ENCODE peak calls at places on chromosomes 1 and 21, in four cellular contexts. X is heart right ventricle, Y is HFF-Myc, V is fibroblast of mammary gland. T is an unnamed sample.

GRCh38 chr1:84300991-84301758 is at the start of gene SAMD13:
- DNase-seq in X (peak; percentile 84), Y (peak; percentile 77), V (peak; percentile 80), T (peak; percentile 21)

GRCh38 chr1:162285149-162285561 is 91.5 kb downstream of the SPATA46 start:
- DNase-seq in Y (no peak), V (no peak), X (peak; percentile 42), T (no peak)

GRCh38 chr1:47763456-47764171 is 233.6 kb downstream of the TRABD2B start:
- DNase-seq in V (no peak), X (no peak), Y (no peak), T (no peak)

GRCh38 chr1:58397187-58397820 is 149.2 kb downstream of the OMA1 start:
- DNase-seq in V (peak; percentile 58), Y (no peak), X (no peak), T (no peak)

GRCh38 chr1:25544819-25545218 is 1.4 kb downstream of the LDLRAP1 start:
- DNase-seq in X (peak; percentile 55), V (no peak), Y (no peak), T (no peak)

GRCh38 chr1:159781992-159782391 is 1.2 kb downstream of the DUSP23 start:
- DNase-seq in X (no peak), V (no peak), Y (no peak), T (no peak)

GRCh38 chr1:3060112-3060511 is 8.9 kb upstream of the PRDM16 start:
- DNase-seq in X (no peak), Y (no peak), V (no peak), T (no peak)

GRCh38 chr1:8497196-8497878 is 179.4 kb downstream of the SLC45A1 start:
- DNase-seq in V (peak; percentile 91), Y (no peak), X (no peak), T (no peak)

GRCh38 chr1:236854602-236854978 is 59.5 kb downstream of the MTR start:
- DNase-seq in V (peak; percentile 40), X (no peak), Y (no peak), T (no peak)

GRCh38 chr1:67439277-67440029 is 9.3 kb upstream of the SERBP1 start:
- DNase-seq in Y (no peak), V (no peak), X (no peak), T (no peak)

GRCh38 chr1:6785721-6786505 is 659 bp downstream of the CAMTA1 start:
- DNase-seq in Y (no peak), X (peak; percentile 25), V (no peak), T (peak; percentile 27)

GRCh38 chr1:235918032-235918431 is 51.3 kb upstream of the LYST start:
- DNase-seq in X (no peak), V (no peak), Y (no peak), T (peak; percentile 95)

GRCh38 chr21:37435120-37435519 is 68.5 kb downstream of the DYRK1A start:
- DNase-seq in Y (peak; percentile 93), X (peak; percentile 80), V (peak; percentile 98), T (peak; percentile 83)

GRCh38 chr1:106049595-106049994 is 1006.9 kb upstream of the PRMT6 start:
- DNase-seq in X (no peak), Y (no peak), V (no peak), T (no peak)

GRCh38 chr21:16084776-16085364 is 355.1 kb downstream of the USP25 start:
- DNase-seq in Y (peak; percentile 55), V (peak; percentile 92), X (peak; percentile 61), T (peak; percentile 17)

GRCh38 chr1:98660941-98661543 is 479 bp upstream of the SNX7 start:
- DNase-seq in Y (no peak), X (no peak), V (no peak), T (no peak)

DNA sequence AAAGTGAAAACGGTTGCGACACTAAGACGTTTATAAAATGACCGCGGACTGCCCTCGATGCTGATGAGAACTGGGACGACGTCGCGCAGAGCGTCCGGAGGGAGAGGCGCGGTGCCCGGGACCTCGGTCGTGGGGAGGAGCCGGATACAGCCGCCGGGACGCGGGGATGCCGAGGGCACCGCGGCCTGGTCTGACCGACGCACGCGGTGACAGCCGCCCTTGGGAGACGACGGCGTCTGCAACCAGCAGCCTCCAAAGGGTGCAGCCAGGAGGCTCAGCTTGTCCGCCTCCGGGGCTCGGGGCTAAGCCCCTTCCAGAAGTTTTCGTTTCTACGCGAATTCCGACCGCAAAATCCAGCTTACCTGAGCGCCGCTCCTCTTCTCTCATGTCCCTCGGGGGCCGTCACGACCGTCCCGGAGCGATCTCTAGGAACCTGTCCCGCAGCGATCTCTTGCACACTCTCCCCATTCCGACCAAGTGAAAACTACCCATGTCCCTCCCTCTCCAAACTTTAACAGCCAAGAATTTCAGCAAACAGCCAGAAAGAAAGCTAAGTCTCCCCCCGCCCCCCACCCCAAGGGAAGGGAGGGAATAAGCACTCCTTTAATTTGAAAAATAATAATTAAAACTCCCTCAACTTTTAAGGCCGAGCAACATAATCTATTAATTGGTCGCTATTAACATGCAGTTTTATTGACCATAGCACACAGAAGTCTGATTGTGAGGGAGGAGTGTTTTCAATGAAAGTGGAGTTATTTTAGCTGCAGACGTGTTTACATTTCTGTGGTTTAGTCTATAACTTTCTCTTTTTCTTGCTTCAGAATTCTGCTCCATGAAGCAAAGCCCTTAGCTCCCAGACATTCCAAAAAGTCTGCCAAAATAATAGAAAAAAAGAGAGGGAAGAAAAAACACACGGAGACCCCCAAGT is 144.2 kb upstream of the ETS2 start:
- DNase-seq in V (peak; percentile 28), X (peak; percentile 14), Y (no peak), T (peak; percentile 16)
- H3K4me3 ChIP-seq in V (no peak overlapping the region), X (peak overlapping the region; percentile 62), Y (peak overlapping the region; percentile 25), T (peak overlapping the region; percentile 49)

GRCh38 chr1:152513081-152513480 is 1.2 kb upstream of the CRCT1 start:
- DNase-seq in X (no peak), Y (no peak), V (no peak), T (no peak)
- TF ChIP-seq CTCF in X (no peak), Y (no peak), V (no peak), T (no peak)

GRCh38 chr1:43304771-43305300 is 4.1 kb downstream of the TIE1 start:
- DNase-seq in Y (no peak), V (no peak), X (no peak), T (no peak)

GRCh38 chr1:43304287-43304615 is 3.5 kb downstream of the TIE1 start:
- DNase-seq in V (no peak), X (no peak), Y (no peak), T (no peak)

GRCh38 chr1:43302226-43302625 is 1.4 kb downstream of the TIE1 start:
- DNase-seq in V (no peak), Y (no peak), X (no peak), T (no peak)

GRCh38 chr1:43303477-43304286 is 2.9 kb downstream of the TIE1 start:
- DNase-seq in Y (no peak), V (no peak), X (no peak), T (no peak)

DNA sequence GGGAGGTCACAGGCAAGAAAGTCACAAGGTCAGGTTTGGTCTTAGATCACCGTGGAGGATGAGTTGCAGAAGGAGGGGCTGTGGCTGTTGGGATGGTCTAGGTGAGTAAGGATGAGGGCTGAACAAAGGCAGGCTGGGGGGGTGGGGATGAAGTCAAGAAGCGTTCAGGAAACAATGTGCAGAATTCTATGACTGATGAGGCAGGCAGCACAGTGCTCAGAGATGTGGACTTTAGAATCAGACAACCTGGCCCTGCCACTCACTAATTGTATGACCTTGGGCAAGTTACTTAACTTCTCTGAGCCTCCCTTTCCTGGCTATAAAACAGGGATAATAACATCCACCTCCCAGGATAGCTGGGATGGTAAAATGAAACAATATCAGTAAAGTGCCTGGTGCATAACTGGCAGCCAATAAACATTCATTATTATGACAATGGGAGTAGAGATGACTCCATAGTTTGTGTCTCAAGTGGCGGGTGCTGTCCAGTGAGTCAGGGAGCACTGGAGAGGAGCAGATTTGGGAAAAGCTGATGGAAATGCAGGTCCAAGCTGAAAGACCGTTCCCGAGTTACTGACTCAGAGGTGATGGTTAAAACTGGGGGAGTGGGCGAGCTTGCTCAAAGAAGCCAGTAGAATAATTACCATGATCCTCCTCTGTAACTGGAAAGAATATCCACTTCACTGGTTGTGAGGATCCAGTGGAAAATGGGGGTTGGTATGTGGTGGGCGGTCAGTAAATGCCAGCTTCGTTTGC is 2.1 kb downstream of the TIE1 start:
- DNase-seq in V (peak; percentile 18), X (no peak), Y (no peak), T (no peak)
- H3K4me3 ChIP-seq in V (no peak overlapping the region), X (peak overlapping the region; percentile 60), Y (no peak overlapping the region), T (no peak overlapping the region)

GRCh38 chr1:18922848-18923475 is 20.6 kb upstream of the ALDH4A1 start:
- DNase-seq in Y (no peak), V (no peak), X (no peak), T (peak; percentile 50)

GRCh38 chr1:18923721-18924610 is 21.6 kb upstream of the ALDH4A1 start:
- DNase-seq in V (no peak), X (peak; percentile 63), Y (no peak), T (no peak)

GRCh38 chr1:18921506-18922251 is 19.3 kb upstream of the ALDH4A1 start:
- DNase-seq in V (peak; percentile 34), Y (no peak), X (peak; percentile 46), T (no peak)

GRCh38 chr1:18920931-18921330 is 18.6 kb upstream of the ALDH4A1 start:
- DNase-seq in Y (no peak), X (no peak), V (no peak), T (no peak)

DNA sequence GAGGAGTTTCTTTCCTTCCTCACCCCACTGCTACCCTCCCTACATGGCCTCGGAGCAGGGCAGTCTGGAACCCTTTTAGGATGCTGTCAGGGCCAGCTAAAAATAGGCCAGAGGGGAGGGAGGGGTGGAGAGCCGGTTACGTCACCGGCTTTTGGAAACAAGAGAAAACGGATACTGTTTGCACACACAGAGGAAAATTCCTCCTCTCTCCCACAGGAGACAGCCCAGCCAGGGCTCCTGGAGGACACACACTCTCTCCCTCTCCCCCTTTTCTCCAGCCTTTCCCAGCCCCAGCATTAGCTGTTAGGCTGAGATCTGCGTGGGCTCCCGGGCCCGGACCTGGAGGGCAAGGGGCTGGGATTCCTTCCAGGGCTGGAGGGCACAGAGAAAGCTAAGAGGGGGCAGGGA is 20.0 kb upstream of the ALDH4A1 start:
- DNase-seq in X (peak; percentile 92), V (peak; percentile 79), Y (no peak), T (peak; percentile 33)
- TF ChIP-seq CTCF in X (no peak), V (peak; percentile 13), Y (no peak), T (no peak)

DNA sequence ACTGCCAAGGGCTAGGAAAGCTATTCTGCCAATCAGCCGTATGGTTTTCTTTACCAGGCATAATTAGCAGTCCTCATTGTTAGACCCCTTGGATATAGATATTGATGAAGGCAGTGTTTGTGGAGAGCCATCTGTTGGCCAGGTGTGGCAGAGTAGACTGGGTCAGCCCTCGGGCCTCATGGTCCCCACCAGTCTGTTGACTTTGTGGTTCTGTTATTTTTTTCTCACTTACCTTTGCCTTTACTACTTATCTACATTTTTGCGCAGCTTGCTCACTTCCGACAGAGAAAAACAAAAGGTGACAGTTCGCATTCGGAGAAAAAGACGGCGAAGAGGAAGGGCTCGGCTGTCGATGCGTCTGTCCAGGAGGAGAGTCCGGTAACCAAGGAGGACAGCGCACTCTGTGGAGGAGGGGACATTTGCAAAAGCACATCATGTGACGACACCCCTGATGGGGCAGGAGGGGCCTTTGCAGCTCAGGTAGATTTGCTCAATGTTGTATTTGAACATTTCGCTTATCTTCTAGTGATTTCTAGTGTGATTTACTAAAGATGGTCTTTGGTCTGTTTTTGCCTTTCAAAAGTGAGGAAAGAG is 2.3 kb downstream of the PCNT start:
- DNase-seq in Y (no peak), X (no peak), V (no peak), T (peak; percentile 40)
- H3K4me3 ChIP-seq in Y (peak overlapping the region; percentile 95), X (no peak overlapping the region), V (no peak overlapping the region), T (peak overlapping the region; percentile 71)

DNA sequence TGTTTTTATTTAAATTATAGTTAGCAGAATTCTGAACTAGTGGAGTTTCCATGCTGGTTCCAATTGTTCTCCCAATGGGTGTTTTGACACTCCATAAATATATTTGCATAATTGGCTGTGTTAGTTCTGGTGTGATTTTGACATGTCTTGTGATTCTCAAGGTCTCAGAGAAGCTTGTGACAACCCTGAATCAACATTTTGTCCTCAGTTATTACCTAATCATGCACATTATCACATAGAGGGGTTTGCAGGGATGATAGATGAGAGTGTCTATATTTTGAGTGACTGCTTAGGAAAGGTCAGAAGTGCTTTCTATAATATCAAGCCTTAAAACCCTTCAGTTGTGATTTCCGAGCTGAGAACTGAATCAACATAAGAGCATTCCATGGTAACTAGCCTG is 11.5 kb upstream of the KCNK2 start:
- DNase-seq in X (no peak), V (no peak), Y (no peak), T (no peak)
- TF ChIP-seq CTCF in X (no peak), V (no peak), Y (no peak), T (no peak)